ENCODE peak calls at places on chromosomes 11 and 22, in five cellular contexts. One of them, this sample, is unnamed.

GRCh38 chr22:38429460-38430128 is 25.4 kb downstream of the KCNJ4 start:
- DNase-seq in stomach: no peak
- DNase-seq in foreskin fibroblast: no peak
- DNase-seq in heart right ventricle: no peak
- DNase-seq in MG63: no peak
- DNase-seq in this sample: peak; percentile 8

GRCh38 chr22:35154937-35155387 is 89.0 kb downstream of the ISX start:
- DNase-seq in heart right ventricle: peak; percentile 37
- DNase-seq in MG63: peak; percentile 48
- DNase-seq in stomach: peak; percentile 33
- DNase-seq in foreskin fibroblast: peak; percentile 16
- DNase-seq in this sample: peak; percentile 62

GRCh38 chr22:30325065-30325720 is 1.5 kb downstream of the TBC1D10A start:
- DNase-seq in stomach: peak; percentile 48
- DNase-seq in foreskin fibroblast: peak; percentile 79
- DNase-seq in MG63: peak; percentile 77
- DNase-seq in heart right ventricle: peak; percentile 66
- DNase-seq in this sample: peak; percentile 85

GRCh38 chr22:22235564-22235963 is 9.0 kb upstream of the VPREB1 start:
- DNase-seq in MG63: no peak
- DNase-seq in stomach: no peak
- DNase-seq in foreskin fibroblast: no peak
- DNase-seq in heart right ventricle: no peak
- DNase-seq in this sample: peak; percentile 29

GRCh38 chr11:95715777-95716241 is 73.8 kb downstream of the FAM76B start:
- DNase-seq in foreskin fibroblast: no peak
- DNase-seq in stomach: no peak
- DNase-seq in MG63: no peak
- DNase-seq in heart right ventricle: no peak
- DNase-seq in this sample: no peak

GRCh38 chr22:35987487-35987886 is 41.1 kb downstream of the RBFOX2 start:
- DNase-seq in foreskin fibroblast: peak; percentile 59
- DNase-seq in heart right ventricle: no peak
- DNase-seq in MG63: no peak
- DNase-seq in stomach: no peak
- DNase-seq in this sample: no peak

GRCh38 chr11:46465683-46466082 is 74.1 kb upstream of the CHRM4 start:
- DNase-seq in heart right ventricle: no peak
- DNase-seq in foreskin fibroblast: no peak
- DNase-seq in MG63: no peak
- DNase-seq in stomach: no peak
- DNase-seq in this sample: no peak

GRCh38 chr22:39631857-39632256 is 61.3 kb downstream of the CACNA1I start:
- DNase-seq in MG63: no peak
- DNase-seq in foreskin fibroblast: no peak
- DNase-seq in stomach: no peak
- DNase-seq in heart right ventricle: no peak
- DNase-seq in this sample: no peak

GRCh38 chr11:130815074-130815802 is 101.0 kb downstream of the SNX19 start:
- DNase-seq in foreskin fibroblast: no peak
- DNase-seq in stomach: no peak
- DNase-seq in MG63: no peak
- DNase-seq in heart right ventricle: no peak
- DNase-seq in this sample: no peak

GRCh38 chr11:100004541-100004940 is 682.5 kb upstream of the ARHGAP42 start:
- DNase-seq in MG63: no peak
- DNase-seq in stomach: no peak
- DNase-seq in heart right ventricle: no peak
- DNase-seq in foreskin fibroblast: no peak
- DNase-seq in this sample: no peak

GRCh38 chr11:96000064-96000463 is 76.2 kb upstream of the MTMR2 start:
- DNase-seq in MG63: peak; percentile 9
- DNase-seq in heart right ventricle: no peak
- DNase-seq in stomach: no peak
- DNase-seq in foreskin fibroblast: no peak
- DNase-seq in this sample: no peak

GRCh38 chr11:441418-442274 is at the start of gene ANO9:
- DNase-seq in stomach: peak; percentile 81
- DNase-seq in foreskin fibroblast: no peak
- DNase-seq in heart right ventricle: no peak
- DNase-seq in MG63: no peak
- DNase-seq in this sample: no peak

GRCh38 chr22:33274214-33274828 is 216.1 kb upstream of the SYN3 start:
- DNase-seq in foreskin fibroblast: no peak
- DNase-seq in MG63: peak; percentile 18
- DNase-seq in heart right ventricle: no peak
- DNase-seq in stomach: no peak
- DNase-seq in this sample: peak; percentile 12

GRCh38 chr22:46007848-46008261 is 30.9 kb upstream of the WNT7B start:
- DNase-seq in heart right ventricle: peak; percentile 89
- DNase-seq in foreskin fibroblast: peak; percentile 92
- DNase-seq in MG63: peak; percentile 98
- DNase-seq in stomach: peak; percentile 39
- DNase-seq in this sample: peak; percentile 95
- H3K4me3 ChIP-seq in heart right ventricle: peak overlapping the region; percentile 26
- H3K4me3 ChIP-seq in foreskin fibroblast: no peak overlapping the region
- H3K4me3 ChIP-seq in MG63: peak overlapping the region; percentile 39
- H3K4me3 ChIP-seq in stomach: no peak overlapping the region
- H3K4me3 ChIP-seq in this sample: no peak overlapping the region

GRCh38 chr11:134999490-135000066 is 587.5 kb upstream of the B3GAT1 start:
- DNase-seq in MG63: no peak
- DNase-seq in heart right ventricle: no peak
- DNase-seq in foreskin fibroblast: no peak
- DNase-seq in stomach: no peak
- DNase-seq in this sample: no peak

GRCh38 chr11:134997652-134998320 is 585.7 kb upstream of the B3GAT1 start:
- DNase-seq in foreskin fibroblast: no peak
- DNase-seq in MG63: no peak
- DNase-seq in stomach: no peak
- DNase-seq in heart right ventricle: no peak
- DNase-seq in this sample: no peak

GRCh38 chr11:135004495-135004894 is 592.5 kb upstream of the B3GAT1 start:
- DNase-seq in stomach: no peak
- DNase-seq in MG63: no peak
- DNase-seq in heart right ventricle: no peak
- DNase-seq in foreskin fibroblast: no peak
- DNase-seq in this sample: peak; percentile 83

GRCh38 chr11:135001581-135001980 is 589.5 kb upstream of the B3GAT1 start:
- DNase-seq in foreskin fibroblast: no peak
- DNase-seq in MG63: no peak
- DNase-seq in heart right ventricle: no peak
- DNase-seq in stomach: no peak
- DNase-seq in this sample: no peak

DNA sequence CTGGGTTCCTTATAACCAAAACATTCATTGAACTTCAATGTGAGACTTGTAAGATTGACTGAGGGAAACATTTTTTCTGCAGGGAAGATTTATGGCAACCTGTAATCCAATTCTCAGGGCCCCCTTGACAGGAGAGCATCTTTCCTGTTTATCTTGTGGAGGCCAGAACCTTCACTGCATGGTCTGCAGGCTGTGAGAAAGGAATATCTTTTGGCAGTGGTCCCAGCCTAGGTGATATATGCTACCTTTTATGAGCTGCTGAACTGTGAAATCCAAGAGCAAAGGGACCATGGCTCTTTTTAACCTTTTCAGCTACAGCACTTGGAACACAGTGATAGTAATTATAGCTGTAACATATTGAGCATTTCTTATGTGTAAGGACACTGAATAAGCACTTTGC is 590.2 kb upstream of the B3GAT1 start:
- DNase-seq in MG63: no peak
- DNase-seq in stomach: no peak
- DNase-seq in foreskin fibroblast: no peak
- DNase-seq in heart right ventricle: no peak
- DNase-seq in this sample: no peak
- H3K4me3 ChIP-seq in MG63: no peak overlapping the region
- H3K4me3 ChIP-seq in stomach: no peak overlapping the region
- H3K4me3 ChIP-seq in foreskin fibroblast: no peak overlapping the region
- H3K4me3 ChIP-seq in heart right ventricle: no peak overlapping the region
- H3K4me3 ChIP-seq in this sample: no peak overlapping the region

GRCh38 chr11:114159802-114160588 is 100.5 kb downstream of the ZBTB16 start:
- DNase-seq in MG63: peak; percentile 90
- DNase-seq in heart right ventricle: peak; percentile 99
- DNase-seq in stomach: peak; percentile 100
- DNase-seq in foreskin fibroblast: peak; percentile 99
- DNase-seq in this sample: peak; percentile 99
- H3K4me3 ChIP-seq in MG63: no peak overlapping the region
- H3K4me3 ChIP-seq in heart right ventricle: peak overlapping the region; percentile 29
- H3K4me3 ChIP-seq in stomach: no peak overlapping the region
- H3K4me3 ChIP-seq in foreskin fibroblast: no peak overlapping the region
- H3K4me3 ChIP-seq in this sample: no peak overlapping the region

DNA sequence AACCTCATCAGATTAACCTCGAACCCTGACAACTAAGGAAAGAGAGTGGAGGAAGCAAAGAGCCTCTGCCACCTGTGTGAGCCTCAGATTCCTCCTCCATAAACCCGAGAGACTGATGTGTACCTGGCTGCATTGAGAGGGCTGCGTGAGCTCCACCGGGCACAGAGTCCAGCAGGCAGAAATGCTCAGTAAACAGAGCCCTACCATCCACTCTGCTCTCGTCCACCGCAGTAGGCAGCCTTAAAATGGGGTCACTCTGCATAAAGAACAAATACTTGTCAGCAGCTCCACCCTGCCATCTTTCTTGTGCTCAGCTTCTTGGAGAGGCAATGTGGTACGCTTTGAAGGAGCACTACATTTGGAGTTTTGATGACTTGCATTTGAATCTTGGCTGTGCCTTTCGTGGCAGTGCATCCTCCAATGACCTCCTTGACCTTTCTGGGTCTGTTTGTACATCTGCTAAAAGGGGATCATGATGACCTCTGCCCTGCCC is 43.0 kb upstream of the CD5 start:
- DNase-seq in heart right ventricle: no peak
- DNase-seq in stomach: no peak
- DNase-seq in foreskin fibroblast: no peak
- DNase-seq in MG63: no peak
- DNase-seq in this sample: no peak
- H3K4me3 ChIP-seq in heart right ventricle: no peak overlapping the region
- H3K4me3 ChIP-seq in stomach: no peak overlapping the region
- H3K4me3 ChIP-seq in foreskin fibroblast: no peak overlapping the region
- H3K4me3 ChIP-seq in MG63: no peak overlapping the region
- H3K4me3 ChIP-seq in this sample: no peak overlapping the region

This sample was measured in cardiac muscle cell.